ENCODE peak calls at places on chromosomes 3 and 15, in nine cellular contexts. One of them, this sample, is unnamed.

GRCh38 chr3:65596511-65597224 is 442.1 kb downstream of the MAGI1 start:
- DNase-seq in posterior cingulate gyrus: peak; percentile 39
- DNase-seq in astrocyte of the hippocampus: peak; percentile 44
- DNase-seq in stimulated activated effector memory CD8-positive, alpha-beta T cell treated with anti-CD3 and anti-CD28 coated beads, Interleukin-12 subunit alpha, Interleukin-12 subunit beta, amount 100 ng/mL, for 72 hours: no peak
- DNase-seq in GM06990: no peak
- DNase-seq in AG09319: no peak
- DNase-seq in heart left ventricle: no peak
- DNase-seq in GM04504: no peak
- DNase-seq in CD4-positive, alpha-beta memory T cell: no peak
- DNase-seq in this sample: no peak

GRCh38 chr3:46367811-46368210 is 2.9 kb upstream of the CCR5 start:
- DNase-seq in posterior cingulate gyrus: no peak
- DNase-seq in astrocyte of the hippocampus: no peak
- DNase-seq in stimulated activated effector memory CD8-positive, alpha-beta T cell treated with anti-CD3 and anti-CD28 coated beads, Interleukin-12 subunit alpha, Interleukin-12 subunit beta, amount 100 ng/mL, for 72 hours: no peak
- DNase-seq in GM06990: no peak
- DNase-seq in AG09319: no peak
- DNase-seq in heart left ventricle: no peak
- DNase-seq in GM04504: no peak
- DNase-seq in CD4-positive, alpha-beta memory T cell: no peak
- DNase-seq in this sample: no peak

GRCh38 chr3:54123538-54124196 is 1.3 kb downstream of the CACNA2D3 start:
- DNase-seq in posterior cingulate gyrus: no peak
- DNase-seq in astrocyte of the hippocampus: peak; percentile 12
- DNase-seq in stimulated activated effector memory CD8-positive, alpha-beta T cell treated with anti-CD3 and anti-CD28 coated beads, Interleukin-12 subunit alpha, Interleukin-12 subunit beta, amount 100 ng/mL, for 72 hours: peak; percentile 20
- DNase-seq in GM06990: no peak
- DNase-seq in AG09319: no peak
- DNase-seq in heart left ventricle: no peak
- DNase-seq in GM04504: no peak
- DNase-seq in CD4-positive, alpha-beta memory T cell: no peak
- DNase-seq in this sample: no peak

GRCh38 chr3:100030346-100030745 is 84.0 kb downstream of the FILIP1L start:
- DNase-seq in posterior cingulate gyrus: no peak
- DNase-seq in astrocyte of the hippocampus: no peak
- DNase-seq in stimulated activated effector memory CD8-positive, alpha-beta T cell treated with anti-CD3 and anti-CD28 coated beads, Interleukin-12 subunit alpha, Interleukin-12 subunit beta, amount 100 ng/mL, for 72 hours: no peak
- DNase-seq in GM06990: peak; percentile 32
- DNase-seq in AG09319: no peak
- DNase-seq in heart left ventricle: no peak
- DNase-seq in GM04504: no peak
- DNase-seq in CD4-positive, alpha-beta memory T cell: no peak
- DNase-seq in this sample: no peak

GRCh38 chr3:97257942-97258341 is 443.5 kb downstream of the EPHA6 start:
- DNase-seq in posterior cingulate gyrus: no peak
- DNase-seq in astrocyte of the hippocampus: no peak
- DNase-seq in stimulated activated effector memory CD8-positive, alpha-beta T cell treated with anti-CD3 and anti-CD28 coated beads, Interleukin-12 subunit alpha, Interleukin-12 subunit beta, amount 100 ng/mL, for 72 hours: no peak
- DNase-seq in GM06990: no peak
- DNase-seq in AG09319: no peak
- DNase-seq in heart left ventricle: no peak
- DNase-seq in GM04504: no peak
- DNase-seq in CD4-positive, alpha-beta memory T cell: no peak
- DNase-seq in this sample: no peak

GRCh38 chr3:113151475-113152031 is 59.8 kb upstream of the BOC start:
- DNase-seq in posterior cingulate gyrus: no peak
- DNase-seq in astrocyte of the hippocampus: no peak
- DNase-seq in stimulated activated effector memory CD8-positive, alpha-beta T cell treated with anti-CD3 and anti-CD28 coated beads, Interleukin-12 subunit alpha, Interleukin-12 subunit beta, amount 100 ng/mL, for 72 hours: no peak
- DNase-seq in GM06990: no peak
- DNase-seq in AG09319: no peak
- DNase-seq in heart left ventricle: no peak
- DNase-seq in GM04504: peak; percentile 58
- DNase-seq in CD4-positive, alpha-beta memory T cell: no peak
- DNase-seq in this sample: no peak

GRCh38 chr3:100634493-100635272 is 25.3 kb downstream of the ADGRG7 start:
- DNase-seq in posterior cingulate gyrus: no peak
- DNase-seq in astrocyte of the hippocampus: no peak
- DNase-seq in stimulated activated effector memory CD8-positive, alpha-beta T cell treated with anti-CD3 and anti-CD28 coated beads, Interleukin-12 subunit alpha, Interleukin-12 subunit beta, amount 100 ng/mL, for 72 hours: no peak
- DNase-seq in GM06990: peak; percentile 6
- DNase-seq in AG09319: no peak
- DNase-seq in heart left ventricle: no peak
- DNase-seq in GM04504: no peak
- DNase-seq in CD4-positive, alpha-beta memory T cell: peak; percentile 12
- DNase-seq in this sample: no peak

GRCh38 chr3:49668861-49669260 is 5.3 kb upstream of the APEH start:
- DNase-seq in posterior cingulate gyrus: no peak
- DNase-seq in astrocyte of the hippocampus: peak; percentile 71
- DNase-seq in stimulated activated effector memory CD8-positive, alpha-beta T cell treated with anti-CD3 and anti-CD28 coated beads, Interleukin-12 subunit alpha, Interleukin-12 subunit beta, amount 100 ng/mL, for 72 hours: no peak
- DNase-seq in GM06990: no peak
- DNase-seq in AG09319: no peak
- DNase-seq in heart left ventricle: no peak
- DNase-seq in GM04504: no peak
- DNase-seq in CD4-positive, alpha-beta memory T cell: no peak
- DNase-seq in this sample: no peak

GRCh38 chr3:123869165-123869564 is 15.0 kb downstream of the MYLK start:
- DNase-seq in posterior cingulate gyrus: no peak
- DNase-seq in astrocyte of the hippocampus: peak; percentile 24
- DNase-seq in stimulated activated effector memory CD8-positive, alpha-beta T cell treated with anti-CD3 and anti-CD28 coated beads, Interleukin-12 subunit alpha, Interleukin-12 subunit beta, amount 100 ng/mL, for 72 hours: no peak
- DNase-seq in GM06990: no peak
- DNase-seq in AG09319: no peak
- DNase-seq in heart left ventricle: no peak
- DNase-seq in GM04504: no peak
- DNase-seq in CD4-positive, alpha-beta memory T cell: no peak
- DNase-seq in this sample: no peak

GRCh38 chr15:33453761-33454160 is 143.0 kb downstream of the RYR3 start:
- DNase-seq in posterior cingulate gyrus: no peak
- DNase-seq in astrocyte of the hippocampus: peak; percentile 36
- DNase-seq in stimulated activated effector memory CD8-positive, alpha-beta T cell treated with anti-CD3 and anti-CD28 coated beads, Interleukin-12 subunit alpha, Interleukin-12 subunit beta, amount 100 ng/mL, for 72 hours: no peak
- DNase-seq in GM06990: no peak
- DNase-seq in AG09319: no peak
- DNase-seq in heart left ventricle: no peak
- DNase-seq in GM04504: no peak
- DNase-seq in CD4-positive, alpha-beta memory T cell: no peak
- DNase-seq in this sample: no peak

GRCh38 chr3:71900057-71900456 is 115.1 kb upstream of the PROK2 start:
- DNase-seq in posterior cingulate gyrus: no peak
- DNase-seq in astrocyte of the hippocampus: no peak
- DNase-seq in stimulated activated effector memory CD8-positive, alpha-beta T cell treated with anti-CD3 and anti-CD28 coated beads, Interleukin-12 subunit alpha, Interleukin-12 subunit beta, amount 100 ng/mL, for 72 hours: no peak
- DNase-seq in GM06990: no peak
- DNase-seq in AG09319: no peak
- DNase-seq in heart left ventricle: no peak
- DNase-seq in GM04504: no peak
- DNase-seq in CD4-positive, alpha-beta memory T cell: no peak
- DNase-seq in this sample: no peak

GRCh38 chr3:1664266-1664665 is 434.4 kb upstream of the CNTN4 start:
- DNase-seq in posterior cingulate gyrus: no peak
- DNase-seq in astrocyte of the hippocampus: no peak
- DNase-seq in stimulated activated effector memory CD8-positive, alpha-beta T cell treated with anti-CD3 and anti-CD28 coated beads, Interleukin-12 subunit alpha, Interleukin-12 subunit beta, amount 100 ng/mL, for 72 hours: no peak
- DNase-seq in GM06990: no peak
- DNase-seq in AG09319: no peak
- DNase-seq in heart left ventricle: no peak
- DNase-seq in GM04504: no peak
- DNase-seq in CD4-positive, alpha-beta memory T cell: no peak
- DNase-seq in this sample: no peak

GRCh38 chr3:152298393-152299242 is 29.9 kb downstream of the MBNL1 start:
- DNase-seq in posterior cingulate gyrus: peak; percentile 22
- DNase-seq in astrocyte of the hippocampus: peak; percentile 69
- DNase-seq in stimulated activated effector memory CD8-positive, alpha-beta T cell treated with anti-CD3 and anti-CD28 coated beads, Interleukin-12 subunit alpha, Interleukin-12 subunit beta, amount 100 ng/mL, for 72 hours: peak; percentile 83
- DNase-seq in GM06990: peak; percentile 78
- DNase-seq in AG09319: peak; percentile 98
- DNase-seq in heart left ventricle: peak; percentile 48
- DNase-seq in GM04504: peak; percentile 93
- DNase-seq in CD4-positive, alpha-beta memory T cell: peak; percentile 84
- DNase-seq in this sample: peak; percentile 41

GRCh38 chr15:62506217-62506805 is 341.2 kb upstream of the C2CD4B start:
- DNase-seq in posterior cingulate gyrus: no peak
- DNase-seq in astrocyte of the hippocampus: peak; percentile 75
- DNase-seq in stimulated activated effector memory CD8-positive, alpha-beta T cell treated with anti-CD3 and anti-CD28 coated beads, Interleukin-12 subunit alpha, Interleukin-12 subunit beta, amount 100 ng/mL, for 72 hours: no peak
- DNase-seq in GM06990: no peak
- DNase-seq in AG09319: no peak
- DNase-seq in heart left ventricle: no peak
- DNase-seq in GM04504: peak; percentile 43
- DNase-seq in CD4-positive, alpha-beta memory T cell: no peak
- DNase-seq in this sample: no peak

GRCh38 chr15:75452968-75453702 is 1.6 kb upstream of the SIN3A start:
- DNase-seq in posterior cingulate gyrus: peak; percentile 10
- DNase-seq in astrocyte of the hippocampus: peak; percentile 65
- DNase-seq in stimulated activated effector memory CD8-positive, alpha-beta T cell treated with anti-CD3 and anti-CD28 coated beads, Interleukin-12 subunit alpha, Interleukin-12 subunit beta, amount 100 ng/mL, for 72 hours: peak; percentile 80
- DNase-seq in GM06990: peak; percentile 77
- DNase-seq in AG09319: no peak
- DNase-seq in heart left ventricle: peak; percentile 59
- DNase-seq in GM04504: no peak
- DNase-seq in CD4-positive, alpha-beta memory T cell: peak; percentile 23
- DNase-seq in this sample: no peak

GRCh38 chr3:192901435-192901834 is 16.2 kb downstream of the MB21D2 start:
- DNase-seq in posterior cingulate gyrus: no peak
- DNase-seq in astrocyte of the hippocampus: peak; percentile 86
- DNase-seq in stimulated activated effector memory CD8-positive, alpha-beta T cell treated with anti-CD3 and anti-CD28 coated beads, Interleukin-12 subunit alpha, Interleukin-12 subunit beta, amount 100 ng/mL, for 72 hours: no peak
- DNase-seq in GM06990: no peak
- DNase-seq in AG09319: no peak
- DNase-seq in heart left ventricle: no peak
- DNase-seq in GM04504: peak; percentile 91
- DNase-seq in CD4-positive, alpha-beta memory T cell: no peak
- DNase-seq in this sample: no peak

GRCh38 chr3:155859859-155860258 is 5.6 kb upstream of the SLC33A1 start:
- DNase-seq in posterior cingulate gyrus: no peak
- DNase-seq in astrocyte of the hippocampus: peak; percentile 23
- DNase-seq in stimulated activated effector memory CD8-positive, alpha-beta T cell treated with anti-CD3 and anti-CD28 coated beads, Interleukin-12 subunit alpha, Interleukin-12 subunit beta, amount 100 ng/mL, for 72 hours: no peak
- DNase-seq in GM06990: no peak
- DNase-seq in AG09319: no peak
- DNase-seq in heart left ventricle: no peak
- DNase-seq in GM04504: no peak
- DNase-seq in CD4-positive, alpha-beta memory T cell: peak; percentile 10
- DNase-seq in this sample: peak; percentile 49

GRCh38 chr3:79424811-79425210 is 343.0 kb downstream of the ROBO1 start:
- DNase-seq in posterior cingulate gyrus: no peak
- DNase-seq in astrocyte of the hippocampus: no peak
- DNase-seq in stimulated activated effector memory CD8-positive, alpha-beta T cell treated with anti-CD3 and anti-CD28 coated beads, Interleukin-12 subunit alpha, Interleukin-12 subunit beta, amount 100 ng/mL, for 72 hours: no peak
- DNase-seq in GM06990: no peak
- DNase-seq in AG09319: no peak
- DNase-seq in heart left ventricle: no peak
- DNase-seq in GM04504: no peak
- DNase-seq in CD4-positive, alpha-beta memory T cell: no peak
- DNase-seq in this sample: no peak